ENCODE peak calls at places on chromosome 2, in ten cellular contexts. T is cardiac muscle cell, C is coronary artery, O is kidney, L is DND-41, J is heart left ventricle, Y is bronchial epithelial cell, B is GM23338, N is brain microvascular endothelial cell, I is foreskin fibroblast. M is an unnamed sample.

GRCh38 chr2:181106229-181106628 is 125.8 kb downstream of the UBE2E3 start:
- DNase-seq in L (no peak), Y (no peak), C (no peak), O (no peak), T (no peak), J (no peak), I (peak), N (no peak), B (no peak), M (peak)

GRCh38 chr2:71510196-71510807 is 56.9 kb downstream of the DYSF start:
- DNase-seq in J (peak), T (peak), Y (peak), L (peak), B (peak), N (peak), I (peak), O (peak), C (no peak), M (peak)

GRCh38 chr2:213065583-213066444 is 85.6 kb downstream of the IKZF2 start:
- DNase-seq in T (peak), L (peak), J (peak), B (peak), O (no peak), N (peak), C (no peak), I (peak), Y (peak), M (peak)

GRCh38 chr2:7539077-7539476 is 621.9 kb downstream of the RNF144A start:
- DNase-seq in O (no peak), T (no peak), J (no peak), Y (no peak), I (no peak), B (no peak), N (peak), L (peak), C (no peak), M (no peak)

GRCh38 chr2:158746488-158746887 is 48.6 kb upstream of the DAPL1 start:
- DNase-seq in T (no peak), C (no peak), O (no peak), B (no peak), N (no peak), L (no peak), J (no peak), Y (no peak), I (no peak), M (no peak)

GRCh38 chr2:68710336-68710735 is 24.3 kb upstream of the ARHGAP25 start:
- DNase-seq in I (no peak), O (no peak), T (no peak), Y (no peak), L (no peak), C (no peak), N (no peak), J (no peak), B (no peak), M (no peak)

GRCh38 chr2:1997409-1997808 is 253.1 kb upstream of the PXDN start:
- DNase-seq in I (no peak), O (no peak), L (no peak), C (peak), N (peak), J (no peak), B (no peak), T (no peak), Y (no peak), M (no peak)

GRCh38 chr2:231372326-231372725 is 23.2 kb upstream of the B3GNT7 start:
- DNase-seq in J (no peak), O (peak), L (no peak), T (no peak), C (no peak), B (no peak), I (no peak), Y (no peak), N (no peak), M (no peak)

GRCh38 chr2:69177785-69178636 is 165.0 kb downstream of the ANTXR1 start:
- DNase-seq in Y (peak), O (peak), B (peak), L (peak), I (peak), C (peak), T (peak), J (peak), N (peak), M (peak)

GRCh38 chr2:241892299-241893137 is 23.0 kb downstream of the RTP5 start:
- DNase-seq in J (no peak), T (peak), C (no peak), I (peak), N (no peak), B (no peak), Y (no peak), O (peak), L (no peak), M (peak)

GRCh38 chr2:152466041-152466440 is 131.1 kb downstream of the FMNL2 start:
- DNase-seq in O (no peak), B (no peak), T (peak), I (peak), N (no peak), C (no peak), J (no peak), L (no peak), Y (peak), M (no peak)

GRCh38 chr2:224196789-224197188 is 157.7 kb upstream of the SERPINE2 start:
- DNase-seq in L (no peak), C (no peak), Y (peak), T (no peak), O (no peak), B (no peak), J (no peak), I (peak), N (no peak), M (no peak)

GRCh38 chr2:232438951-232439757 is 16.8 kb upstream of the ALPI start:
- DNase-seq in L (peak), B (no peak), I (peak), N (no peak), T (peak), C (peak), Y (no peak), J (no peak), O (peak), M (peak)

GRCh38 chr2:120379916-120380893 is 34.3 kb downstream of the INHBB start:
- DNase-seq in I (peak), O (peak), B (no peak), N (no peak), L (no peak), C (no peak), J (no peak), T (no peak), Y (no peak), M (no peak)

GRCh38 chr2:10447300-10448207 is 573 bp downstream of the ODC1 start:
- DNase-seq in Y (no peak), J (no peak), C (no peak), O (no peak), N (peak), L (peak), T (peak), I (peak), B (peak), M (no peak)

GRCh38 chr2:238151205-238151604 is 7.6 kb upstream of the ERFE start:
- DNase-seq in I (no peak), B (no peak), N (no peak), J (no peak), C (no peak), Y (no peak), L (no peak), O (no peak), T (no peak), M (no peak)

GRCh38 chr2:143685439-143686078 is 556.3 kb downstream of the ARHGAP15 start:
- DNase-seq in C (no peak), T (no peak), J (no peak), L (no peak), Y (no peak), N (no peak), B (no peak), I (no peak), O (no peak), M (peak)

GRCh38 chr2:193847140-193847539 is 1652.4 kb upstream of the TMEFF2 start:
- DNase-seq in J (no peak), N (no peak), B (no peak), O (no peak), L (no peak), Y (peak), I (peak), T (peak), C (no peak), M (no peak)

GRCh38 chr2:235669269-235669831 is 175.5 kb downstream of the AGAP1 start:
- DNase-seq in Y (peak), B (peak), N (peak), T (peak), I (peak), C (no peak), J (peak), O (peak), L (peak), M (peak)

DNA sequence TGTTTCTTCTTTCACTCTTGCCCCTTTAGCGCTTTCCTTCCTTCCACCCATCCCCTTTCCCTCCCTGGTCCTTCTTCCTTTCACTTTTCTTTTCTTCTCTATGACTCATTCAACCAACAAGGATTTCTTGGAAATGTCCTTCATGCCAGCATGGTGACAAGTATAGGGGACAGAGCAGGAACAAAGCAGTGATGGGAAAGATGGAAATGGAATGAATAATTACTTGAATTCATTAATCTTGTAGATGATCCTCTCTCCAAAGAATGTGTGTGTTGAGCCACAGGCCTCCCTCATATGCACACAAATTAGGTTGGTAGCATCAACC is 1.5 kb downstream of the VAMP5 start:
- DNase-seq in Y (no peak), L (no peak), T (peak), C (no peak), J (no peak), B (no peak), I (peak), N (no peak), O (no peak), M (no peak)
- H3K4me3 ChIP-seq in Y (no peak), L (no peak), T (no peak), C (peak), J (no peak), B (no peak), I (peak), N (no peak), O (no peak), M (no peak)

GRCh38 chr2:8597526-8598225 is 84.2 kb upstream of the ID2 start:
- DNase-seq in L (no peak), N (no peak), I (no peak), T (no peak), B (no peak), J (no peak), C (no peak), O (no peak), Y (no peak), M (peak)
- TF ChIP-seq CTCF in L (no peak), N (no peak), I (no peak), T (no peak), B (no peak), J (no peak), C (no peak), O (no peak), Y (no peak), M (no peak)

GRCh38 chr2:15675456-15676195 is 84.0 kb downstream of the DDX1 start:
- DNase-seq in N (no peak), Y (peak), C (no peak), I (no peak), B (no peak), J (no peak), T (peak), O (no peak), L (no peak), M (no peak)

GRCh38 chr2:15678894-15679293 is 87.2 kb downstream of the DDX1 start:
- DNase-seq in N (no peak), I (no peak), O (no peak), Y (no peak), B (no peak), J (no peak), T (no peak), C (no peak), L (no peak), M (no peak)

GRCh38 chr2:15677141-15677911 is 85.7 kb downstream of the DDX1 start:
- DNase-seq in B (no peak), J (no peak), L (no peak), N (no peak), T (peak), O (no peak), Y (no peak), I (no peak), C (no peak), M (peak)

GRCh38 chr2:15679386-15679924 is 87.8 kb downstream of the DDX1 start:
- DNase-seq in L (no peak), J (no peak), Y (no peak), B (no peak), N (no peak), T (no peak), O (no peak), I (no peak), C (no peak), M (no peak)

DNA sequence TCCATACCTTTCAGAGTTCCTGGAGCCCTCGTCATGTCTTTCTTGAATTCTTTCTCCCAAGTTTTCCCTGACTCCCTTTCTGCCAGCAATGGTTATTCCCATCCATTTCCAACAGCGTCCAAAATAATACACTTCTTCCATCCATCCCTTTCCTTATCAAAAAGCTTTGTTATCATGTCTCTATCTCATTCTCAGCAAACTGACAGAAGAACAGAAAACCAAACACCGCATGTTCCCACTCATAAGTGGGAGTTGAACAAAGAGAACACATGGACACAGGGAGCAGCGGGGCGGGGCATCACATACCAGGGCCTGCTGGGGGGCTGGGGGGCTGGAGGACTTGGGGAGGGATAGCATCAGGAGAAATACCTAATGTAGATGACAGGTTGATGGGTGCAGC is 86.7 kb downstream of the DDX1 start:
- DNase-seq in C (no peak), B (no peak), J (no peak), N (no peak), I (no peak), L (no peak), T (no peak), Y (no peak), O (no peak), M (no peak)
- H3K4me3 ChIP-seq in C (no peak), B (no peak), J (no peak), N (no peak), I (no peak), L (no peak), T (no peak), Y (no peak), O (no peak), M (no peak)

DNA sequence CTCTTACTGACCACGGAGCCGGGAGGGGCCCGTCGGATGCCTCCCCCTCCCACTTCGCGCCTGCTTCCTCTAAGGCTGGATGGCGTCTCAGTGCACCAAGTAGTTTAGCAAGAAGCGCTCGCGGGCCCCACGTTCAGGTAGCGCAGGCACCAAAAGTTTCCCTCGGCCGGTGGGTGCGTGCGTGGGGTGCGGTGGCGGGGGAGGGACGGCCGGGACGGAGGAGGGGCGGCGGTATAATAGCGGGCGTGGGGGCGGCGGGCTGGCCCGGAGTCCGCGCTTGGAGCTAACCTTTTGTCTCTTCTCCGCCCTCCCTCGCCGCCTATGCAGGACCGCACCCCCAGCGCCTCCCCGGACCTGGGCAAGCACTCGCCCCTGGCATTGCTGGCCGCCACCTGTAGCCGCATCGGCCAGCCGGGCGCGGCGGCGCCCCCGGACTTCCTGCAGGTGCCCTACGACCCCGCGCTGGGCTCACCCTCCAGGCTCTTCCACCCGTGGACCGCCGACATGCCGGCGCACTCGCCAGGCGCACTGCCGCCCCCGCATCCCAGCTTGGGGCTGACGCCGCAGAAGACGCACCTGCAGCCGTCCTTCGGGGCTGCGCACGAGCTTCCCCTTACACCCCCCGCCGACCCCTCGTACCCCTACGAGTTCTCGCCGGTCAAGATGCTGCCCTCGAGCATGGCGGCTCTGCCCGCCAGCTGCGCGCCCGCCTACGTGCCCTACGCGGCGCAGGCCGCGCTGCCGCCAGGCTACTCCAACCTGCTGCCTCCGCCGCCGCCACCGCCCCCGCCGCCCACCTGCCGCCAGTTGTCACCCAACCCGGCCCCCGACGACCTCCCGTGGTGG is 1.0 kb downstream of the SP5 start:
- DNase-seq in L (no peak), O (peak), N (no peak), T (no peak), C (no peak), B (peak), I (peak), J (peak), Y (no peak), M (no peak)
- TF ChIP-seq CTCF in L (no peak), O (no peak), N (no peak), T (no peak), C (no peak), B (no peak), I (no peak), J (no peak), Y (no peak), M (no peak)

GRCh38 chr2:36245632-36246031 is 109.9 kb upstream of the CRIM1 start:
- DNase-seq in L (peak), C (no peak), B (no peak), Y (no peak), T (no peak), J (no peak), I (no peak), N (no peak), O (no peak), M (no peak)
- H3K4me3 ChIP-seq in L (no peak), C (no peak), B (no peak), Y (no peak), T (no peak), J (no peak), I (no peak), N (no peak), O (no peak), M (no peak)

GRCh38 chr2:35873921-35874320 is 481.7 kb upstream of the CRIM1 start:
- DNase-seq in N (no peak), J (no peak), B (peak), L (no peak), I (no peak), Y (no peak), O (no peak), T (no peak), C (no peak), M (no peak)

DNA sequence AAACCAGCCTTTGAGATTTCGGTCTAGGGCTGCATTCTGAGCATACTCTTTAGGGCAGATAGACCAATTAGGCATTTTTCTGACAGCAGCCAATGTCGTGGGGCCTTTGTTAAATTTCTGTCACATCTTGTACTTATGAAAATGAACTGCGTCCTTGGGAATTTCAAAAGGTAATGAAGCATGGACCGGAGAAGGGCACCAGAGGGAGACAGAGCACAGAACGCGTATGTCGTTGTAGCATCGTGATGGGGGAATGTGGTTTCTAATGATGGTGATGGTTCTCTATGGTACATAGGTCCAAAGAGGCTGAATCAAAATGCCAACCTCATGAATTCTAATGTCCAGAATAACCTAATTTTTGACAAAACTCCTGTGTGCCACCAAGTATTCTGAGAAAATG is 483.9 kb upstream of the CRIM1 start:
- DNase-seq in J (no peak), L (no peak), B (peak), Y (no peak), N (no peak), I (no peak), C (no peak), O (no peak), T (no peak), M (peak)
- TF ChIP-seq CTCF in J (no peak), L (peak), B (peak), Y (no peak), N (no peak), I (no peak), C (no peak), O (no peak), T (no peak), M (peak)

DNA sequence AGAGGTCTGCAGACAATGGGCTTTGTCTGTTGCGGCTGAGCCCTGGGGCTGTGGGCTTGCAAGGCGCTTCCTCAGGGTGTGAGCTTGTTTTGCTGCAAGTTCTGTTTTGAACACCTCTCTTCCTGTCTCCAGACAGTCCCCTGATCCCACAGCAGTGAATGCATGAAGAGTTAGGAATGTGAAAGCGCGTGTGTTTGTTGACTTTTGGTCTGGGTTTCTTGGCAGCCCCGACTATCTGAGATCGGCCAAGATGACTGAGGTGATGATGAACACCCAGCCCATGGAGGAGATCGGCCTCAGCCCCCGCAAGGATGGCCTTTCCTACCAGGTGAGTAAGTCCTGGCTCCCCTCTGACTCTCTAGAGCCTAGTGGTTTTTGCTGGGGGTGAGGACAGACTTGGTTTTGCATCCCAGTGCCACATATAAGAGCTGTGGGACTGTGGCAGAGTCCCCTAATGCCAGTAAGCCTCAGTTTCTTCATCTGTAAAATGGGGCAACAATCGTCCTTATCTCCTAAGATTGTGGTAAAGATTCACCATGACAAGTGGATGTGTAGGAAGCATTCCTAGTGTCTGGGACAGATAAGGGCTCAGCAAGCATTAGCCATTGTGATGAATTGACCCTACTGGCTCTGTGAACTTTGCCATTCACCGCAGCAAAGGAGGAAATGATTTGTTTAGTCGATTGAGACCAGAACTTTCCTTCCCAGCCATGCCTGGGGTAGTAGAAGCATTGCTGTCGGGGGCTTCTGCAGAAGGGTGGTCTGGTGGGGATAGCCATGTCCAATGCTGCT is 3.0 kb downstream of the LBH start:
- DNase-seq in J (no peak), I (peak), N (peak), B (peak), C (peak), L (no peak), Y (peak), O (no peak), T (peak), M (no peak)
- H3K4me3 ChIP-seq in J (no peak), I (peak), N (no peak), B (peak), C (peak), L (no peak), Y (no peak), O (peak), T (peak), M (no peak)

DNA sequence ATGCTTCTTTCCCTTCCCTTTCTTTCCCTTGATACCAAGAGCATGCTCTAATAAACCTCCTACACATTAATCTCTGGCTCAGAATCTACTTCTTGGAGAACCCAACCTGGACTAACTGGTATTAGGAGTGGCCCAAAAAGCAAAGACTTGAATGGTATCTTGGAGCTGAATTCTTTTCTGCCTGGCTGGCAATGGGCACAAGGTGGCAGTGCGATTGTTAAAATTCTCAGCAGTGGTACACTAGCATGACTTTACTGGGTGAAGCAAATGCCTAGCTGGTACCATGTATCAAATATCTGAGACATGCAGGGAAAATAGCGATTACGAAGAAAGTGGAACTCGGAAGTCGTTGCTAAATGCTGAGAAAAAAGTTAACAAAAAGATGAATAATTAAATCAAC is 376.1 kb downstream of the XIRP2 start:
- DNase-seq in O (no peak), I (peak), J (no peak), Y (peak), L (no peak), C (no peak), N (no peak), B (peak), T (peak), M (peak)
- TF ChIP-seq CTCF in O (peak), I (no peak), J (peak), Y (peak), L (peak), C (no peak), N (peak), B (peak), T (peak), M (peak)